ENCODE peak calls at places on chromosomes 13 and 19, in four cellular contexts. G is IMR-90, M is A549, T is heart left ventricle. D is an unnamed sample.

GRCh38 chr19:40800997-40801377 is 2.0 kb downstream of the EGLN2 start:
- DNase-seq in G (no peak), M (no peak), T (peak; percentile 67), D (no peak)

GRCh38 chr19:54435551-54436016 is 13.4 kb upstream of the LENG8 start:
- DNase-seq in G (no peak), M (no peak), T (no peak), D (no peak)

GRCh38 chr13:46871557-46871956 is 25.3 kb downstream of the HTR2A start:
- DNase-seq in G (no peak), M (no peak), T (no peak), D (no peak)

GRCh38 chr13:112438515-112438914 is 62.4 kb downstream of the SPACA7 start:
- DNase-seq in G (no peak), M (no peak), T (no peak), D (no peak)

GRCh38 chr13:58341318-58341717 is 709.8 kb downstream of the PCDH17 start:
- DNase-seq in G (no peak), M (no peak), T (no peak), D (no peak)

GRCh38 chr13:97220151-97220900 is 1.8 kb upstream of the MBNL2 start:
- DNase-seq in G (no peak), M (no peak), T (no peak), D (no peak)

GRCh38 chr19:4969772-4970531 is 1.0 kb downstream of the KDM4B start:
- DNase-seq in G (no peak), M (no peak), T (no peak), D (no peak)

GRCh38 chr19:46715620-46716012 is 1.3 kb downstream of the PRKD2 start:
- DNase-seq in G (no peak), M (no peak), T (no peak), D (no peak)

GRCh38 chr13:72463561-72463960 is 263.9 kb downstream of the MZT1 start:
- DNase-seq in G (no peak), M (no peak), T (no peak), D (no peak)

GRCh38 chr13:113991191-113991669 is 17.4 kb upstream of the C13orf46 start:
- DNase-seq in G (no peak), M (no peak), T (peak; percentile 30), D (no peak)

GRCh38 chr19:43673702-43674629 is 4.0 kb upstream of the PLAUR start:
- DNase-seq in G (no peak), M (no peak), T (no peak), D (no peak)

GRCh38 chr19:43675906-43676305 is 5.9 kb upstream of the PLAUR start:
- DNase-seq in G (no peak), M (no peak), T (no peak), D (no peak)

GRCh38 chr19:43678512-43678911 is 8.5 kb upstream of the PLAUR start:
- DNase-seq in G (no peak), M (no peak), T (no peak), D (no peak)

GRCh38 chr19:43674630-43674982 is 4.6 kb upstream of the PLAUR start:
- DNase-seq in G (peak; percentile 49), M (no peak), T (no peak), D (no peak)

DNA sequence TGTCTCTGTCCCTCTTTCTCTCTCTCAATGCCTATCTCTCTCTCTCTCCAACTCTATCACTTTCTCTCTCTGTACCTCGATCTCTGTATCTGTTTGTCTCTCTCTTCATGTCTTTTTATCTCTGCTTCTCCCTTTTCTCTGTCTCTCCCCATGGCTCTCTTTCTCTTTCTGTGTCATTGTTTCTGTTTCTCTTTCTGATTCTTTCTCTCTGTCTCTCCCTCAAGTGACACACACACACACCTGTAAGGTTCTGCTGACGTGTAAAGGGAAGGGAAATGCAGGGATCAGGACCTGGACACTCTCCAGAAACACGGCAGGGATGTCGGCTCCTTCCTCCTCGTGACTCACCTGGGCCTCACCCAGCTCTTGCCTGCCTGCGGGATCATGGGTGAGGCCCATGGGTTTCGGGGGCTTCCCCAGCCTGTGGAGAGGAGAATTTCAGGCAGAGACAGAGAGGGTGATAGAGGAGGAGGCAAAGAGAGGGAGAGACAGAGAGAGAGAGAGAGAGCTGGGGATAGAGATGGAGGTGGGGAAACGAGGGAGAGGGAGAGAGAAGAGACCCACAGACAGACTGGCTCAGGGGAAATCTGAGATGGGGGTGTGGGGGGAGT is 5.4 kb upstream of the PLAUR start:
- DNase-seq in G (peak; percentile 78), M (peak; percentile 78), T (no peak), D (peak; percentile 71)
- TF ChIP-seq POLR2A in G (no peak), M (no peak), T (no peak), D (peak; percentile 42)

GRCh38 chr13:105474983-105475382 is 1060.5 kb downstream of the EFNB2 start:
- DNase-seq in G (no peak), M (no peak), T (no peak), D (no peak)
- H3K27ac ChIP-seq in G (no peak overlapping the region), M (no peak overlapping the region), T (no peak overlapping the region), D (no peak overlapping the region)

DNA sequence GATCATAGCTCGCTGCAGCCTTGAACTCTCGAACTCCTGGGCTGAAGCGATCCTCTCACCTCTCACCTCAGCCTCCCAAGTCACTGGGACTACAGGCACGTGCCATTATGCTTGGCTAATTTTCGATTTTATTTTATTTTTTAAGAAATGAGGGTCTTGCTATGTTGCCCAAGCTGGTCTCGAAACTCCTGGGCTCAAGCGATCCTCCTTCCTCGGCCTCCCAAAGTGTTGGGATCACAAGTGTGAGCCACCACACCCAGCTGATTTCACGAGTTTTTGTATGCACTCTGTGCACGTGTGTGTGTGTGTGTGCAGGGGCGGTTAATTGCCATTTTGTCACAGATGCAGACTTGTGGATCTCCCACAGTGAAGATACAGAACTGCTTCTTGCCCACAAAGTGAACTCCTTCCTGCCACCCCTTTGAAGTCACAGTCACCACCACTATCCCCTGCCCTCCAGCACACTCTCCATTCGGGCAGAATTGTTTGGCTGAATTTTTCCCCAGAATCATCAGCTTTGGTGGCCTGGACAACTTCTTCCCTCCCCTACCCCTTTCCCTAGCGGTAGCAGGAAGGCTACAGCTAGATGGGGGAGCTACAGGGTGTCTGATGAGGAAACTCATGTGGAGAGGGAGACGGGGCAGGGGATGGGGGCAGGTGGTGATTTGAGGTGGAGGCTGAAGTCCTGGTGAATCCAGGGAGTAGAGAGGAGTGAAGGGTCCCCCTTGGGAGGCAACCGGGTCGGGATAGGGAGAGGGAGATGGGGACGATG is 59.6 kb downstream of the CELF5 start:
- DNase-seq in G (no peak), M (no peak), T (no peak), D (no peak)
- TF ChIP-seq POLR2A in G (no peak), M (no peak), T (no peak), D (no peak)

GRCh38 chr19:18101268-18101667 is 3.7 kb downstream of the MAST3 start:
- DNase-seq in G (no peak), M (no peak), T (no peak), D (no peak)

GRCh38 chr19:18102916-18103542 is 5.5 kb downstream of the MAST3 start:
- DNase-seq in G (no peak), M (no peak), T (no peak), D (no peak)

GRCh38 chr19:18107235-18108083 is 9.9 kb downstream of the MAST3 start:
- DNase-seq in G (no peak), M (no peak), T (no peak), D (no peak)

GRCh38 chr19:18100710-18101109 is 3.1 kb downstream of the MAST3 start:
- DNase-seq in G (no peak), M (no peak), T (no peak), D (no peak)

DNA sequence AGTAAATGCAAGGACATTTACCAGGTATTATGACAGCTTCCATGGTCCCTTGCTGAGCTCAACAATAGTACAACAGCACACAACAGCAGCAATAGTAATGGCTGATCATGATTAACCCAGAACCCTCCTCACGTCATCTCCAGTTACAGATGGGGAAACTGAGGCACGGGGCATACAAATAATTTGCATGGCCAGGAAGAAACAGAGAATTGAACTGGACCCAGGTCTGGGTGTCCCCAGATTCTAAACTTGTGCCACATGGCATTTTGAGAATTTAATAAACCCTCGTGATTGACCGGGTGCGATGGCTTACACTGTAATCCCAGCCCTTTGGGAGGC is 7.2 kb downstream of the MAST3 start:
- DNase-seq in G (no peak), M (no peak), T (no peak), D (no peak)
- H3K27ac ChIP-seq in G (no peak overlapping the region), M (peak overlapping the region; percentile 81), T (no peak overlapping the region), D (no peak overlapping the region)

GRCh38 chr19:10829967-10830366 is 6.0 kb downstream of the TMED1 start:
- DNase-seq in G (no peak), M (no peak), T (no peak), D (no peak)

GRCh38 chr19:10831980-10832658 is 3.9 kb downstream of the TMED1 start:
- DNase-seq in G (no peak), M (no peak), T (no peak), D (no peak)

GRCh38 chr19:10832659-10833296 is 3.2 kb downstream of the TMED1 start:
- DNase-seq in G (no peak), M (no peak), T (no peak), D (no peak)

GRCh38 chr19:10830370-10830769 is 5.6 kb downstream of the TMED1 start:
- DNase-seq in G (no peak), M (no peak), T (no peak), D (no peak)

GRCh38 chr19:10830941-10831779 is 4.9 kb downstream of the TMED1 start:
- DNase-seq in G (no peak), M (no peak), T (no peak), D (no peak)
- TF ChIP-seq POLR2A in G (no peak), M (no peak), T (no peak), D (no peak)

DNA sequence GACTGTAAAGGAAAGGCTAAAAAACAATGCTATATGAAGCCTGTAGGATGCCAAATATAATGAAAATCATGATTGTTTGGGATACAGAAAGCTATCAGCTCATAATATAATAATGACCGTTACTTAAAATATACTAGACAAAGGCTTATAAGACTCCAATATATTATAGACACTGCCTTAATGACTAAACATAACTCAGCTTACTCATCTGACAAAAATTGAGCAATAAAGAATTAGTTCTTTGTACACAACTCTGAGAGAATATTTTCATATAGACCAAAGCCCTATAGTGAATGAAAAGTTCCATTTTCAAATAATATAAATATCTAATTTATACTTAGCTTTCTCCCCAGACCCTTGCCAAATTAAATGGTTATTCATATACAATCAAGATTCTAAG is 283.3 kb downstream of the DIAPH3 start:
- DNase-seq in G (peak; percentile 28), M (no peak), T (no peak), D (no peak)
- H3K27ac ChIP-seq in G (no peak overlapping the region), M (no peak overlapping the region), T (no peak overlapping the region), D (no peak overlapping the region)

GRCh38 chr19:19034204-19034624 is 811 bp downstream of the ARMC6 start:
- DNase-seq in G (peak; percentile 44), M (peak; percentile 86), T (no peak), D (peak; percentile 20)
- TF ChIP-seq POLR2A in G (no peak), M (no peak), T (no peak), D (no peak)

GRCh38 chr13:49435992-49436391 is 7.9 kb downstream of the CAB39L start:
- DNase-seq in G (peak; percentile 44), M (no peak), T (no peak), D (no peak)
- H3K27ac ChIP-seq in G (peak overlapping the region; percentile 21), M (no peak overlapping the region), T (peak overlapping the region; percentile 34), D (no peak overlapping the region)

GRCh38 chr19:17004386-17004785 is 22.2 kb downstream of the CPAMD8 start:
- DNase-seq in G (no peak), M (no peak), T (peak; percentile 33), D (no peak)
- TF ChIP-seq POLR2A in G (no peak), M (no peak), T (no peak), D (no peak)

D was measured in prostate gland.